ENCODE peak calls at places on chromosomes 7 and 10, in nine cellular contexts. K is lung microvascular endothelial cell; S is cardiac muscle cell; V is stimulated activated CD8-positive, alpha-beta memory T cell treated with anti-CD3 and anti-CD28 coated beads, Interleukin-12 subunit alpha, Interleukin-12 subunit beta, amount 100 ng/mL, for 1 hour; G is GM23248; U is ureter; M is brain microvascular endothelial cell; I is activated gamma-delta T cell treated with anti-CD3 and anti-CD28 coated beads, Interleukin-2, amount 50 U/mL, for 16 hours; O is iPS-NIHi11. W is an unnamed sample.

GRCh38 chr7:129367700-129368388 is 66.4 kb upstream of the STRIP2 start:
- DNase-seq in G (peak; percentile 82), M (peak; percentile 55), U (peak; percentile 78), K (peak; percentile 80), V (peak; percentile 57), O (peak; percentile 82), I (peak; percentile 48), S (peak; percentile 80), W (peak; percentile 83)

GRCh38 chr7:127447326-127447945 is 54.9 kb upstream of the ZNF800 start:
- DNase-seq in K (peak; percentile 79), V (peak; percentile 15), M (peak; percentile 55), U (no peak), S (peak; percentile 42), O (peak; percentile 49), G (peak; percentile 65), I (peak; percentile 28), W (peak; percentile 79)

GRCh38 chr10:18737236-18737635 is 78.0 kb downstream of the ARL5B start:
- DNase-seq in M (no peak), I (no peak), U (no peak), K (no peak), V (no peak), O (no peak), G (peak; percentile 91), S (no peak), W (no peak)

GRCh38 chr7:27185013-27185707 is at the start of gene HOXA11:
- DNase-seq in V (no peak), U (peak; percentile 84), O (no peak), M (no peak), G (peak; percentile 92), K (no peak), S (no peak), I (no peak), W (no peak)

GRCh38 chr7:93817561-93817960 is 73.0 kb downstream of the TFPI2 start:
- DNase-seq in G (peak; percentile 26), M (peak; percentile 13), O (no peak), V (no peak), K (no peak), I (no peak), U (no peak), S (peak; percentile 27), W (no peak)

GRCh38 chr7:108459922-108460551 is 3.8 kb upstream of the NRCAM start:
- DNase-seq in V (no peak), K (peak; percentile 74), G (peak; percentile 44), S (peak; percentile 55), I (no peak), O (peak; percentile 46), U (no peak), M (peak; percentile 47), W (peak; percentile 50)

GRCh38 chr10:101052285-101052684 is 9.5 kb upstream of the KAZALD1 start:
- DNase-seq in M (peak; percentile 68), I (no peak), U (no peak), K (peak; percentile 32), G (peak; percentile 90), O (no peak), V (no peak), S (peak; percentile 57), W (no peak)

GRCh38 chr10:71921319-71922027 is 42.7 kb upstream of the CHST3 start:
- DNase-seq in K (peak; percentile 4), M (no peak), O (no peak), S (peak; percentile 77), U (peak; percentile 51), G (peak; percentile 42), I (no peak), V (no peak), W (peak; percentile 72)

GRCh38 chr10:102501201-102502028 is 1.1 kb downstream of the ACTR1A start:
- DNase-seq in M (no peak), K (peak; percentile 17), S (no peak), G (peak; percentile 56), O (no peak), V (no peak), I (no peak), U (no peak), W (no peak)

GRCh38 chr10:6647811-6648526 is 67.9 kb upstream of the PRKCQ start:
- DNase-seq in M (peak; percentile 2), V (peak; percentile 58), S (peak; percentile 12), U (peak; percentile 45), G (peak; percentile 10), I (peak; percentile 62), K (peak; percentile 48), O (peak; percentile 75), W (peak; percentile 72)

GRCh38 chr7:95620631-95621030 is 24.3 kb upstream of the PDK4 start:
- DNase-seq in G (no peak), O (no peak), I (no peak), U (no peak), K (no peak), M (no peak), V (no peak), S (no peak), W (no peak)

GRCh38 chr7:41886257-41886905 is 183.5 kb upstream of the INHBA start:
- DNase-seq in V (no peak), S (peak; percentile 82), G (peak; percentile 95), K (no peak), O (no peak), I (no peak), M (peak; percentile 90), U (no peak), W (no peak)

GRCh38 chr10:70461397-70462348 is 16.9 kb upstream of the PALD1 start:
- DNase-seq in I (peak; percentile 22), O (peak; percentile 74), G (peak; percentile 74), M (peak; percentile 56), V (no peak), K (peak; percentile 69), U (no peak), S (peak; percentile 63), W (peak; percentile 60)

GRCh38 chr7:153567426-153567825 is 484.8 kb upstream of the DPP6 start:
- DNase-seq in O (no peak), V (no peak), G (no peak), I (no peak), M (no peak), S (peak; percentile 44), K (no peak), U (no peak), W (no peak)

GRCh38 chr10:79140083-79140793 is 71.5 kb downstream of the ZMIZ1 start:
- DNase-seq in G (no peak), O (no peak), I (no peak), S (no peak), V (no peak), K (no peak), U (no peak), M (no peak), W (no peak)

GRCh38 chr7:4820968-4821471 is 40.8 kb downstream of the PAPOLB start:
- DNase-seq in K (no peak), M (no peak), G (no peak), O (no peak), U (no peak), S (no peak), V (no peak), I (no peak), W (no peak)

GRCh38 chr7:76505168-76506080 is 4.9 kb upstream of the UPK3B start:
- DNase-seq in G (no peak), K (no peak), U (peak; percentile 42), V (no peak), S (no peak), O (no peak), M (no peak), I (no peak), W (peak; percentile 34)

GRCh38 chr7:24708244-24708643 is 49.0 kb downstream of the GSDME start:
- DNase-seq in S (no peak), G (no peak), K (no peak), U (peak; percentile 19), V (no peak), O (no peak), M (no peak), I (no peak), W (no peak)

GRCh38 chr7:137172105-137172590 is 171.4 kb downstream of the PTN start:
- DNase-seq in K (no peak), S (no peak), O (no peak), V (no peak), M (no peak), U (no peak), G (no peak), I (no peak), W (no peak)

GRCh38 chr10:45429790-45430189 is 55.8 kb downstream of the ALOX5 start:
- DNase-seq in M (no peak), I (no peak), O (no peak), U (no peak), V (no peak), S (no peak), K (no peak), G (no peak), W (no peak)

GRCh38 chr7:118324790-118325449 is 100.4 kb downstream of the ANKRD7 start:
- DNase-seq in S (no peak), V (no peak), U (no peak), I (no peak), M (no peak), G (no peak), O (no peak), K (no peak), W (no peak)

GRCh38 chr10:116207180-116207579 is 65.8 kb downstream of the GFRA1 start:
- DNase-seq in S (no peak), U (no peak), I (no peak), M (no peak), G (no peak), V (no peak), K (no peak), O (no peak), W (no peak)

GRCh38 chr10:86256690-86257315 is 109.8 kb downstream of the GRID1 start:
- DNase-seq in M (no peak), U (no peak), S (no peak), I (no peak), G (no peak), K (no peak), V (no peak), O (no peak), W (peak; percentile 3)

GRCh38 chr10:129332476-129332875 is 134.6 kb upstream of the MGMT start:
- DNase-seq in K (peak; percentile 56), V (no peak), S (peak; percentile 54), I (no peak), O (peak; percentile 79), U (no peak), M (no peak), G (no peak), W (peak; percentile 46)

GRCh38 chr7:133207687-133208086 is 45.2 kb upstream of the EXOC4 start:
- DNase-seq in M (no peak), V (no peak), K (peak; percentile 6), I (no peak), G (peak; percentile 23), S (peak; percentile 25), U (no peak), O (no peak), W (peak; percentile 37)

GRCh38 chr7:142557971-142558582 is 191.2 kb upstream of the PRSS1 start:
- DNase-seq in I (no peak), V (no peak), S (peak; percentile 70), K (peak; percentile 43), O (peak; percentile 74), M (peak; percentile 73), G (peak; percentile 69), U (no peak), W (peak; percentile 76)